ENCODE peak calls at places on chromosomes 11 and 22, in seven cellular contexts. C is aorta, K is caudate nucleus, D is A549, P is NCI-H1105 treated with DMSO at 0.1 percent for 48 hours, M is fibroblast of lung, Z is fibroblast of the conjunctiva. V is an unnamed sample.
A peak's percentile ranks its signal among the peaks of the same experiment; 100 is the strongest.

GRCh38 chr11:76083563-76084451 is 122.5 kb downstream of the WNT11 start:
- DNase-seq in C (no peak), K (no peak), D (no peak), P (no peak), M (peak; percentile 50), Z (no peak), V (no peak)

GRCh38 chr11:27285761-27286160 is 77.3 kb downstream of the CCDC34 start:
- DNase-seq in C (no peak), K (no peak), D (no peak), P (no peak), M (no peak), Z (no peak), V (no peak)

GRCh38 chr11:33721291-33721840 is 14.9 kb downstream of the CD59 start:
- DNase-seq in C (no peak), K (no peak), D (no peak), P (no peak), M (peak; percentile 80), Z (no peak), V (no peak)

GRCh38 chr11:1573847-1574255 is 1.8 kb upstream of the DUSP8 start:
- DNase-seq in C (no peak), K (no peak), D (peak; percentile 71), P (peak; percentile 85), M (no peak), Z (no peak), V (no peak)

GRCh38 chr11:74749127-74749964 is 697 bp downstream of the RNF169 start:
- DNase-seq in C (peak; percentile 85), K (peak; percentile 50), D (peak; percentile 60), P (peak; percentile 45), M (peak; percentile 53), Z (no peak), V (no peak)

GRCh38 chr11:27623945-27624523 is 76.2 kb downstream of the BDNF start:
- DNase-seq in C (no peak), K (no peak), D (no peak), P (no peak), M (no peak), Z (no peak), V (no peak)

GRCh38 chr11:116836648-116837023 is 786 bp downstream of the APOA1 start:
- DNase-seq in C (no peak), K (no peak), D (no peak), P (no peak), M (no peak), Z (no peak), V (no peak)

GRCh38 chr22:29702931-29703594 is 16.7 kb upstream of the CABP7 start:
- DNase-seq in C (no peak), K (peak; percentile 24), D (no peak), P (no peak), M (no peak), Z (no peak), V (peak; percentile 13)

GRCh38 chr11:27162237-27162636 is 121.6 kb downstream of the BBOX1 start:
- DNase-seq in C (no peak), K (no peak), D (no peak), P (no peak), M (no peak), Z (no peak), V (no peak)

GRCh38 chr11:130585545-130585944 is 137.1 kb downstream of the ADAMTS15 start:
- DNase-seq in C (no peak), K (no peak), D (peak; percentile 58), P (no peak), M (peak; percentile 90), Z (no peak), V (no peak)

GRCh38 chr11:32538804-32539203 is 44.8 kb upstream of the EIF3M start:
- DNase-seq in C (no peak), K (no peak), D (no peak), P (no peak), M (no peak), Z (no peak), V (no peak)

GRCh38 chr22:48240935-48241230 is 1478.4 kb downstream of the TBC1D22A start:
- DNase-seq in C (no peak), K (no peak), D (no peak), P (no peak), M (no peak), Z (no peak), V (no peak)

GRCh38 chr22:11616811-11617210 is 3911.2 kb upstream of the OR11H1 start:
- DNase-seq in C (no peak), K (no peak), D (no peak), P (no peak), M (no peak), Z (no peak), V (no peak)

GRCh38 chr22:19892249-19892879 is 37.7 kb upstream of the GNB1L start:
- DNase-seq in C (no peak), K (peak; percentile 30), D (no peak), P (peak; percentile 61), M (peak; percentile 50), Z (no peak), V (no peak)

V was measured in amygdala.